ENCODE peak calls at places on chromosomes 1 and 21, in six cellular contexts. Z, G, U, D, C and K are unnamed samples.

GRCh38 chr21:37871121-37871862 is 45.0 kb downstream of the KCNJ6 start:
- DNase-seq in Z (no peak), G (no peak), U (no peak), D (no peak), C (no peak), K (no peak)

GRCh38 chr1:245549981-245550701 is 395.4 kb downstream of the KIF26B start:
- DNase-seq in Z (no peak), G (no peak), U (no peak), D (no peak), C (no peak), K (no peak)

GRCh38 chr1:234610061-234610581 is at the start of gene IRF2BP2:
- DNase-seq in Z (peak), G (peak), U (peak), D (peak), C (peak), K (peak)

GRCh38 chr1:222240536-222241181 is 307.2 kb downstream of the HHIPL2 start:
- DNase-seq in Z (no peak), G (no peak), U (no peak), D (no peak), C (no peak), K (no peak)

GRCh38 chr1:98422821-98423220 is 238.7 kb upstream of the SNX7 start:
- DNase-seq in Z (no peak), G (no peak), U (no peak), D (no peak), C (no peak), K (no peak)

GRCh38 chr21:39125752-39126485 is 57.3 kb downstream of the PSMG1 start:
- DNase-seq in Z (peak), G (peak), U (no peak), D (no peak), C (peak), K (no peak)

GRCh38 chr1:12485231-12486172 is 132.5 kb downstream of the DHRS3 start:
- DNase-seq in Z (no peak), G (no peak), U (no peak), D (no peak), C (no peak), K (no peak)

GRCh38 chr1:154719586-154720327 is 111.8 kb upstream of the ADAR start:
- DNase-seq in Z (no peak), G (no peak), U (no peak), D (no peak), C (no peak), K (no peak)

GRCh38 chr1:1072299-1072848 is 1.7 kb downstream of the RNF223 start:
- DNase-seq in Z (no peak), G (no peak), U (no peak), D (no peak), C (no peak), K (no peak)

GRCh38 chr1:76587213-76587612 is 280.1 kb upstream of the ST6GALNAC5 start:
- DNase-seq in Z (no peak), G (no peak), U (no peak), D (no peak), C (no peak), K (no peak)

GRCh38 chr1:47424336-47424982 is 8.4 kb downstream of the FOXE3 start:
- DNase-seq in Z (peak), G (no peak), U (no peak), D (no peak), C (no peak), K (no peak)

GRCh38 chr21:30448514-30448913 is 8.4 kb downstream of the KRTAP15-1 start:
- DNase-seq in Z (no peak), G (no peak), U (no peak), D (no peak), C (no peak), K (no peak)

GRCh38 chr1:150179867-150180266 is 30.2 kb downstream of the PLEKHO1 start:
- DNase-seq in Z (no peak), G (no peak), U (no peak), D (no peak), C (no peak), K (no peak)

GRCh38 chr1:203682401-203683383 is 56.1 kb downstream of the ATP2B4 start:
- DNase-seq in Z (peak), G (no peak), U (peak), D (no peak), C (no peak), K (peak)

GRCh38 chr21:45982758-45983731 is 1.5 kb downstream of the COL6A1 start:
- DNase-seq in Z (peak), G (no peak), U (no peak), D (no peak), C (no peak), K (no peak)

GRCh38 chr21:34926784-34927548 is 122.1 kb downstream of the RUNX1 start:
- DNase-seq in Z (no peak), G (no peak), U (no peak), D (no peak), C (peak), K (no peak)

GRCh38 chr1:106746448-106747085 is 309.9 kb upstream of the PRMT6 start:
- DNase-seq in Z (no peak), G (no peak), U (no peak), D (no peak), C (no peak), K (no peak)

GRCh38 chr1:84367219-84367618 is 31.1 kb upstream of the DNASE2B start:
- DNase-seq in Z (no peak), G (no peak), U (no peak), D (no peak), C (no peak), K (no peak)

GRCh38 chr1:185157599-185158469 is 867 bp downstream of the SWT1 start:
- DNase-seq in Z (no peak), G (no peak), U (no peak), D (no peak), C (no peak), K (peak)

GRCh38 chr1:66552829-66553228 is 18.9 kb downstream of the SGIP1 start:
- DNase-seq in Z (no peak), G (no peak), U (no peak), D (no peak), C (no peak), K (no peak)

GRCh38 chr1:100455478-100456072 is 82.4 kb upstream of the GPR88 start:
- DNase-seq in Z (no peak), G (no peak), U (no peak), D (no peak), C (no peak), K (no peak)